ENCODE peak calls at places on chromosomes 13 and 19, in six cellular contexts. K, F, L, C, O and M are unnamed samples.

GRCh38 chr19:2475018-2475701 is 767 bp upstream of the GADD45B start:
- DNase-seq in K (no peak), F (peak), L (peak), C (peak), O (peak), M (peak)

GRCh38 chr13:72960541-72960940 is 98.3 kb upstream of the KLF5 start:
- DNase-seq in K (no peak), F (no peak), L (no peak), C (no peak), O (no peak), M (no peak)

GRCh38 chr19:38036707-38037106 is 129.7 kb downstream of the SIPA1L3 start:
- DNase-seq in K (no peak), F (no peak), L (no peak), C (no peak), O (no peak), M (no peak)

GRCh38 chr13:85847012-85847411 is 47.8 kb upstream of the SLITRK6 start:
- DNase-seq in K (no peak), F (no peak), L (no peak), C (no peak), O (no peak), M (no peak)

GRCh38 chr13:42454749-42455148 is 119.2 kb upstream of the TNFSF11 start:
- DNase-seq in K (no peak), F (no peak), L (no peak), C (no peak), O (no peak), M (no peak)

GRCh38 chr19:16828990-16829821 is at the start of gene SIN3B:
- DNase-seq in K (peak), F (peak), L (peak), C (peak), O (peak), M (peak)

GRCh38 chr13:88074794-88075509 is 403.8 kb downstream of the SLITRK5 start:
- DNase-seq in K (no peak), F (peak), L (no peak), C (no peak), O (peak), M (no peak)

GRCh38 chr13:101488734-101489133 is 36.3 kb downstream of the ITGBL1 start:
- DNase-seq in K (no peak), F (no peak), L (no peak), C (no peak), O (no peak), M (no peak)

GRCh38 chr13:41917641-41918040 is 43.3 kb downstream of the VWA8 start:
- DNase-seq in K (no peak), F (peak), L (no peak), C (no peak), O (peak), M (no peak)

GRCh38 chr13:98144501-98145350 is 1.8 kb downstream of the FARP1 start:
- DNase-seq in K (no peak), F (peak), L (no peak), C (no peak), O (peak), M (no peak)

GRCh38 chr19:15330801-15331418 is 1.4 kb downstream of the BRD4 start:
- DNase-seq in K (no peak), F (peak), L (no peak), C (no peak), O (peak), M (peak)

GRCh38 chr13:105345116-105345515 is 1190.3 kb downstream of the EFNB2 start:
- DNase-seq in K (no peak), F (no peak), L (no peak), C (no peak), O (no peak), M (no peak)

GRCh38 chr19:56839665-56840451 is 668 bp downstream of the PEG3 start:
- DNase-seq in K (peak), F (peak), L (no peak), C (peak), O (peak), M (no peak)

GRCh38 chr13:90591927-90592268 is 755.6 kb upstream of the MIR17HG start:
- DNase-seq in K (no peak), F (no peak), L (no peak), C (no peak), O (no peak), M (no peak)

GRCh38 chr19:31139871-31140505 is 209.2 kb downstream of the TSHZ3 start:
- DNase-seq in K (no peak), F (peak), L (no peak), C (no peak), O (peak), M (no peak)

GRCh38 chr19:15469513-15470297 is 5.4 kb upstream of the RASAL3 start:
- DNase-seq in K (no peak), F (no peak), L (no peak), C (no peak), O (no peak), M (peak)

GRCh38 chr13:76462003-76462402 is 424.2 kb downstream of the KCTD12 start:
- DNase-seq in K (no peak), F (peak), L (no peak), C (no peak), O (peak), M (no peak)

GRCh38 chr13:48192536-48192935 is 40.5 kb upstream of the ITM2B start:
- DNase-seq in K (no peak), F (no peak), L (no peak), C (no peak), O (no peak), M (no peak)

GRCh38 chr13:98978280-98978679 is 416 bp upstream of the DOCK9 start:
- DNase-seq in K (no peak), F (peak), L (no peak), C (no peak), O (peak), M (no peak)

GRCh38 chr13:101757446-101758039 is 305.1 kb downstream of the ITGBL1 start:
- DNase-seq in K (no peak), F (peak), L (no peak), C (no peak), O (peak), M (peak)

GRCh38 chr19:54325194-54325621 is 12.2 kb upstream of the LILRA5 start:
- DNase-seq in K (no peak), F (peak), L (peak), C (no peak), O (peak), M (peak)
- TF ChIP-seq CTCF in K (no peak), F (peak), L (peak), C (peak), O (peak), M (peak)

DNA sequence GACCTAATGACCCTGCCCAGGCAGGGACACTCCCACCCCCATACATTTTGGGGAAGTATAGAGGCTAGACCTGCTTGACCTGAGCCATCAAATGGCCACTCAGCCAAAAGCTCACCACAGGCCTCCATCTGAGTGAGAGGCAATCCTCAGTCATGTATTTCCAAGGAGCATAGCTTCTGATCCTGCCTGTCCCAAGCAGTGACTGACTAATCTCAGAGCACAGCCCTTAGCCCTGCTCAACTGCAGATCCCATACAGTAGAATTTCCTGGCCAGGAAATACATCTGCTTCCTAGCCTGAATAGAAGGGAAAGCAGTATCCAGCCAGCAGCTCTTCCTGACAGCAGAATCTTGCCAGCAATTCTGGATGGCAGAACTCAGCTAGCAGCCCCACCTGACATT is 880.6 kb upstream of the GPC6 start:
- DNase-seq in K (no peak), F (no peak), L (no peak), C (no peak), O (no peak), M (no peak)
- TF ChIP-seq CTCF in K (no peak), F (no peak), L (no peak), C (no peak), O (no peak), M (no peak)

DNA sequence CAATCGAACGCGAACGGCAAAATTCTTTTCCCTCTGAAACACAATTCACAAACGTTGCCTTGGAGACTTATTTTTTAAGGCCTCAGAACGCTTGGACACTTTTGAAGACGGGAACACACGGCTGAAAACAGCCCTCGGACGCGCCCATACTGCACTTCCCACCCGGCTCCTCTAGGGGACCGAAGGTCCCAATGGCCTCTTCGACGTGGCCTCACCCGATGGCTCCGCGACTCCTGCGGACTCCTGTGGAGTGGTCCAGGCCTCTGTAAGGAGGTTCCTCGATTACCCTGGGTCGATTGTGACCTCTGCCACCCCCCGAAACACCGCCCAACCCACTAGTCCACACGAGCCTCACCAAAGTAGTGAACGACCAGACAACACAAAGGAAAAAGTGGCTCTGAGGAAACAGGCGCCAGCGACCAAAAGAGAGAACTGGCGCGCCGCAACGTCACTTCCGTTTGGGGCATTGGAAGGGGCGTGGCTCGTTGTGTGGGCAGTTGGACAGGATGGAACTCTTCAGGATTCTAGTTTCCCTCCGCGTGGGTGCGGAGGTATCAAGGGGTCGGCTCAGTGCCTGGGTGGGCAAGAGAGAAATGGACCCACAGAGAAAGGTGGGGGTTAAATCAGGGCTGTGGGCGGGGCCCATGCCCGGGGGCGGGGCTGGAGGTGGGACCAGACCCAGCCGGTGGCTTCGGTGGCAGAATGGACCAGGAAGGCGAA is at the start of gene ZNF560:
- DNase-seq in K (no peak), F (peak), L (no peak), C (no peak), O (peak), M (no peak)
- TF ChIP-seq CTCF in K (no peak), F (peak), L (no peak), C (no peak), O (peak), M (no peak)

DNA sequence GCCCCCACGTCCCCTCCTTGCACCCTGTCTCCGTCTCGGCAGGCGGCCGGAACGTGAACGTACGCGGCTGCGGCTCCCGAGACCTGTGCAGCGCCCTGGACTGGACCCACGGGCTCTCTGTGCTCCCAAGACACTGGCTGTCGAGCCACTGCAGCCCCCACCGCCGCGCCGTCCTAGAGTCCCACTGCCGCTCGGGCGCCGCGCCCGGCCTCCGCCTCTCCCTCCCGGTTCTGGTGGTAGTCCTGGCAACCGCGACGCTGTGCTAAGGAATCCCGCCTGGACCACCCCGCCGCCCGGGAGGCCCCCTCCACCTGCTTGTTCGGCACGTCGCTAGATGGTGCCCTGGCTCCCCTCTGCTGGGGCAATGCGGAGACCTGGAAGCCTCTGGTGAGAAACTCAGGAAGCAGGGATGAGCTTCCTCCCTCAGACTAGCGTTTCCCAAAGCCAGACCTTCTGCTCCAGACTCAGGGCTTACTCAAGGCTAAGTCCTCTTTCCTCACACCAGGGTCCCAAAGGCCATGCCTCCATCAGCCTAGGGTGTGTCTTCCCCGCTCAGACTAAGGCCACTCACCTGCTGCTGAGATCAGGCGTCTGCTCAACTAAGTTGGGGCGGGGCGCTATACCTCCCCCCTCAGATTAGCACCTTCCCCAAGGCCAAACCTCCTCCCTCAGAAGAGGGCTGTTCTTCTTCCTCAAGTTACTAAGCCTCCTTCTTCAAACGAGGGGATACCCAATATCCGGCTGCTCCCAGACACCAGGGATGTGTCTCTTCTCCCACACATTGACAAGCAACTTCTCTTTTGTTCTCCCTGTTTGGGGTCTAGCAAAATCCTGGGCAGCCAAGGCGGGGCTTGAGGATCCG is 16.1 kb upstream of the IRGC start:
- DNase-seq in K (no peak), F (peak), L (no peak), C (no peak), O (peak), M (no peak)
- TF ChIP-seq CTCF in K (no peak), F (no peak), L (no peak), C (no peak), O (peak), M (no peak)

DNA sequence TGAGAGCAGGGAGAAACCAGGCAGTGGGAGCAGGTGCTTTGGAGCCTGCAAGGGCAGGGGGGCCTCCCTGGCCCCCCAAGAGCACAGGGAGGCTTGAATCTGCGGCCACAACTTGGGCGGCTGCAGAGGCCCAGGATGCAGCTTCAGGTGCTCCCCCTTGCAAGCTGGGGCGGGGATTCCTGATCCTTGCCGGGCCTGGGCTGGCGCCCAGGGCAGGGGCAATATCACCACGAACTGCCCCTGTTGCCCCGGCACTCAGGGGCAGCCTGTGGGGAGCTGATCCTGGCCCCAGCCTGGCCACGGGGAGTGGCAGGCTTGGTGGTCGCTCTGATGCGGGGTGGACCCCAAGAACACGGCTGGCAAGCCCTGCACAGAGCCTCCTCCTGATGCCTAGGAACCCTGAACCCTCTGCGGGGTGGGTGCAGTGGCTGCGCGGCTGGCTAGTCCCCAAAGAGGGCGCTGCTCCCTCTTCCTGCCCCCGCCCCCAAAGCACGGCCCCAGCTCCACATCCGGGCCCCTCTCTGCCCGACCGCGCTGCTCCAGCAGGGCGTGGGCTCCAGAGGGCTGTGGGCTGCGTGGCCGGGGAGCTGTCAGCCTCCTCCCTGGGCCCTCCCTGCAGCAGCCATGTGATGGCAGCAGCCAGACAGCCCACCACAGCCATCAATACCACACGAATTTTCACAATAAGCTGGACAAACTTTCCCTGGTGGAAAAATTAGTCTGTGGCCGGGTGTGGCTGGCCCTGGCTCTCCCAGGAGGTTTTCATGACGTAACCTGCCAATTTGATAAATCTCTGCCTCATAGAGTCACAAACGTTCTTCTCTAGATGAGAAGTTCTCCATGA is 21.0 kb downstream of the TNFSF9 start:
- DNase-seq in K (no peak), F (peak), L (peak), C (no peak), O (no peak), M (peak)
- TF ChIP-seq CTCF in K (no peak), F (no peak), L (peak), C (no peak), O (no peak), M (peak)

GRCh38 chr13:100340865-100341264 is 247.7 kb downstream of the GGACT start:
- DNase-seq in K (no peak), F (no peak), L (no peak), C (no peak), O (no peak), M (no peak)
- TF ChIP-seq CTCF in K (no peak), F (no peak), L (no peak), C (no peak), O (no peak), M (no peak)

GRCh38 chr19:19776206-19777008 is 43.5 kb upstream of the ZNF14 start:
- DNase-seq in K (peak), F (peak), L (peak), C (peak), O (peak), M (peak)

GRCh38 chr19:19774354-19775033 is 41.6 kb upstream of the ZNF14 start:
- DNase-seq in K (no peak), F (no peak), L (no peak), C (no peak), O (no peak), M (no peak)

GRCh38 chr19:19775891-19776205 is 42.9 kb upstream of the ZNF14 start:
- DNase-seq in K (no peak), F (no peak), L (peak), C (no peak), O (no peak), M (no peak)

GRCh38 chr19:19778666-19779065 is 42.9 kb downstream of the ZNF506 start:
- DNase-seq in K (no peak), F (no peak), L (no peak), C (no peak), O (peak), M (no peak)

GRCh38 chr19:19777692-19778091 is 43.9 kb downstream of the ZNF506 start:
- DNase-seq in K (no peak), F (no peak), L (no peak), C (no peak), O (no peak), M (no peak)
- TF ChIP-seq CTCF in K (no peak), F (no peak), L (no peak), C (no peak), O (no peak), M (no peak)